ENCODE peak calls at places on chromosome 22, in nine cellular contexts. L is uterus; Q is cardiac fibroblast; I is GM12865; M is activated CD8-positive, alpha-beta T cell treated with anti-CD3 and anti-CD28 coated beads for 36 hours; C is progenitor cell of endocrine pancreas; T is esophagus squamous epithelium; F is GM20000; O is RWPE1. S is an unnamed sample.

GRCh38 chr22:37228106-37229011 is 15.7 kb downstream of the RAC2 start:
- DNase-seq in L (no peak), I (no peak), C (no peak), T (no peak), Q (no peak), O (no peak), F (no peak), M (peak), S (no peak)

GRCh38 chr22:33579448-33580093 is 340.7 kb downstream of the LARGE1 start:
- DNase-seq in C (peak), L (peak), F (peak), I (peak), O (peak), M (peak), T (no peak), Q (peak), S (peak)

GRCh38 chr22:28183078-28183870 is 264.2 kb upstream of the PITPNB start:
- DNase-seq in Q (no peak), T (no peak), L (no peak), F (no peak), I (no peak), C (no peak), O (no peak), M (no peak), S (no peak)

GRCh38 chr22:23862103-23862502 is 4.4 kb downstream of the SLC2A11 start:
- DNase-seq in F (peak), L (no peak), O (no peak), I (peak), T (no peak), C (no peak), M (peak), Q (peak), S (peak)

GRCh38 chr22:23538502-23538860 is 41.6 kb downstream of the IGLL1 start:
- DNase-seq in L (no peak), C (no peak), I (no peak), F (no peak), T (no peak), M (no peak), Q (no peak), O (no peak), S (no peak)

GRCh38 chr22:19789406-19789805 is 28.8 kb downstream of the TBX1 start:
- DNase-seq in L (no peak), M (no peak), O (no peak), T (no peak), F (no peak), C (no peak), Q (no peak), I (no peak), S (no peak)

GRCh38 chr22:23772315-23773246 is at the start of gene MMP11:
- DNase-seq in O (peak), F (peak), L (peak), I (peak), T (no peak), C (peak), M (peak), Q (no peak), S (peak)

GRCh38 chr22:36734171-36735058 is 30.9 kb upstream of the CACNG2 start:
- DNase-seq in M (no peak), L (no peak), I (peak), O (no peak), C (no peak), T (no peak), Q (peak), F (peak), S (peak)

GRCh38 chr22:33819743-33820142 is 100.5 kb downstream of the LARGE1 start:
- DNase-seq in T (no peak), F (no peak), C (no peak), O (no peak), Q (no peak), I (peak), M (no peak), L (no peak), S (no peak)

GRCh38 chr22:36194971-36195370 is 6.6 kb downstream of the APOL4 start:
- DNase-seq in C (peak), T (no peak), I (peak), M (peak), O (no peak), F (peak), Q (peak), L (peak), S (peak)

GRCh38 chr22:43882122-43882767 is 9.6 kb downstream of the PNPLA5 start:
- DNase-seq in M (no peak), O (no peak), Q (no peak), C (no peak), I (no peak), L (no peak), T (no peak), F (no peak), S (no peak)

GRCh38 chr22:45620707-45621106 is 50.9 kb upstream of the ATXN10 start:
- DNase-seq in L (no peak), O (no peak), C (no peak), Q (no peak), I (no peak), T (no peak), F (no peak), M (no peak), S (no peak)

GRCh38 chr22:30675436-30675835 is 7.8 kb upstream of the DUSP18 start:
- DNase-seq in Q (no peak), I (no peak), L (no peak), T (no peak), M (no peak), O (no peak), C (no peak), F (no peak), S (no peak)

GRCh38 chr22:43507235-43507634 is 95.4 kb downstream of the MPPED1 start:
- DNase-seq in L (no peak), T (no peak), F (no peak), O (no peak), M (no peak), Q (no peak), C (no peak), I (no peak), S (no peak)

GRCh38 chr22:46619830-46620501 is at the start of gene GRAMD4:
- DNase-seq in F (no peak), I (no peak), O (no peak), M (no peak), L (no peak), C (no peak), T (no peak), Q (no peak), S (no peak)

GRCh38 chr22:48254311-48254873 is 1491.9 kb downstream of the TBC1D22A start:
- DNase-seq in L (no peak), T (no peak), M (no peak), O (no peak), C (no peak), I (no peak), F (no peak), Q (no peak), S (no peak)

GRCh38 chr22:36562261-36562835 is 33.4 kb upstream of the EIF3D start:
- DNase-seq in T (no peak), C (no peak), O (peak), I (no peak), L (no peak), F (no peak), M (no peak), Q (peak), S (no peak)

GRCh38 chr22:40597541-40598453 is 38.7 kb downstream of the MRTFA start:
- DNase-seq in C (no peak), O (peak), M (no peak), T (no peak), F (no peak), Q (peak), I (no peak), L (no peak), S (no peak)

GRCh38 chr22:22348815-22349454 is 104.3 kb downstream of the VPREB1 start:
- DNase-seq in C (no peak), M (no peak), Q (no peak), O (no peak), I (no peak), T (no peak), F (no peak), L (no peak), S (no peak)

GRCh38 chr22:22346401-22347107 is 102.0 kb downstream of the VPREB1 start:
- DNase-seq in I (no peak), C (no peak), F (no peak), T (no peak), O (no peak), L (no peak), M (no peak), Q (no peak), S (no peak)

GRCh38 chr22:22349455-22349836 is 104.9 kb downstream of the VPREB1 start:
- DNase-seq in O (no peak), Q (no peak), I (no peak), L (no peak), T (no peak), C (no peak), F (no peak), M (no peak), S (no peak)

GRCh38 chr22:22345781-22346180 is 101.2 kb downstream of the VPREB1 start:
- DNase-seq in Q (no peak), I (no peak), O (no peak), C (no peak), T (no peak), L (no peak), M (no peak), F (no peak), S (no peak)

GRCh38 chr22:22348127-22348814 is 103.7 kb downstream of the VPREB1 start:
- DNase-seq in T (no peak), I (peak), F (no peak), C (no peak), M (no peak), O (no peak), L (no peak), Q (peak), S (no peak)
- TF ChIP-seq CTCF in T (no peak), I (peak), F (no peak), C (peak), M (no peak), O (no peak), L (no peak), Q (no peak), S (peak)

GRCh38 chr22:26512149-26512793 is at the start of gene TFIP11:
- DNase-seq in T (peak), F (peak), L (peak), C (peak), I (peak), M (peak), O (peak), Q (peak), S (peak)
- TF ChIP-seq CTCF in T (no peak), F (no peak), L (peak), C (peak), I (no peak), M (no peak), O (no peak), Q (no peak), S (no peak)

DNA sequence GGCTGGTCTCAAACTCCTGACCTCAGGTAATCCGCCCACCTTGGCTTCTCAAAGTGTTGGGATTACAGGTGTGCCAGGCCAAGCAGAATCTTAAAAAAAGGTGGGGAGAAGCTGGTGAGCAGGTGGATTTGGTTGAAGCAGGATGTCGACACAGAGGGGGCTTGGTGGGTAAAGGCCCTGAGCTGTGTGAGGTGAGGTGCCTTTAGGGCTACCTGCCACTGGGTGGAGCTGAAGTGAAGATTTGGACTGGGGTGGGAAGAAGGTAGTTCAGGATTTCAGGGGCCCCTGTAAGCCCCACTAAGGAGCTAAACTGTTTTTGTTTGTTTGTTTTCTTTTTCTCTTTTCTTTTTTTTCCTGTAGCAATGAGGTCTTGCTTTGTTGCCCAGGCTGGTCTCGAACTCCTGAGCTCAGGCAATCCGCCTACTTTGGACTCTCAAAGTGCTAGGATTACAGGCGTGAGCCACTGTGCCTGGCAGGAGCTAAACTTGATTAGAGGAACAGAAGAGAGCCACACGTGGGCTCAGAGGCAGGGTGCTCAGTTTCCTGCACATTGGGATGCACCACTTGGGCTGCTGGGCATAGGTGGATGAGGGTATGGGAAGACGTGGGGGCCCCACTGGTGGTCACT is 6.0 kb downstream of the P2RX6 start:
- DNase-seq in Q (peak), I (peak), F (peak), C (no peak), M (peak), T (no peak), L (no peak), O (no peak), S (peak)
- TF ChIP-seq CTCF in Q (peak), I (peak), F (peak), C (peak), M (peak), T (peak), L (no peak), O (peak), S (peak)

GRCh38 chr22:39529487-39529851 is 3.1 kb downstream of the RPS19BP1 start:
- DNase-seq in M (no peak), O (no peak), L (no peak), I (no peak), C (no peak), T (no peak), Q (no peak), F (no peak), S (no peak)

GRCh38 chr22:39532215-39533071 is at the start of gene RPS19BP1:
- DNase-seq in T (peak), Q (peak), C (peak), I (peak), L (peak), O (peak), M (peak), F (peak), S (peak)

GRCh38 chr22:39528681-39529486 is 3.7 kb downstream of the RPS19BP1 start:
- DNase-seq in T (peak), F (peak), I (peak), L (peak), O (peak), C (peak), Q (peak), M (peak), S (peak)

GRCh38 chr22:39530136-39530535 is 2.4 kb downstream of the RPS19BP1 start:
- DNase-seq in Q (no peak), M (no peak), O (no peak), C (no peak), I (no peak), F (no peak), T (no peak), L (no peak), S (no peak)

GRCh38 chr22:39530692-39531331 is 1.7 kb downstream of the RPS19BP1 start:
- DNase-seq in C (no peak), O (peak), F (no peak), T (no peak), I (peak), M (peak), Q (peak), L (no peak), S (no peak)
- TF ChIP-seq CTCF in C (peak), O (peak), F (peak), T (no peak), I (peak), M (peak), Q (peak), L (no peak), S (no peak)

GRCh38 chr22:49730656-49731055 is 97.0 kb downstream of the BRD1 start:
- DNase-seq in Q (no peak), F (no peak), M (no peak), I (no peak), L (no peak), O (no peak), C (no peak), T (no peak), S (no peak)
- TF ChIP-seq CTCF in Q (no peak), F (no peak), M (no peak), I (no peak), L (no peak), O (no peak), C (no peak), T (no peak), S (no peak)

GRCh38 chr22:42217752-42218280 is 52.6 kb downstream of the TCF20 start:
- DNase-seq in T (no peak), I (no peak), L (no peak), F (no peak), M (no peak), O (no peak), C (no peak), Q (no peak), S (no peak)

GRCh38 chr22:42217019-42217751 is 53.3 kb downstream of the TCF20 start:
- DNase-seq in O (no peak), M (peak), T (no peak), C (no peak), F (peak), L (no peak), I (peak), Q (no peak), S (peak)

GRCh38 chr22:42214625-42215415 is 55.6 kb downstream of the TCF20 start:
- DNase-seq in O (no peak), L (peak), F (no peak), I (no peak), M (no peak), C (no peak), Q (no peak), T (no peak), S (no peak)
- TF ChIP-seq CTCF in O (no peak), L (no peak), F (no peak), I (no peak), M (no peak), C (no peak), Q (no peak), T (no peak), S (no peak)

DNA sequence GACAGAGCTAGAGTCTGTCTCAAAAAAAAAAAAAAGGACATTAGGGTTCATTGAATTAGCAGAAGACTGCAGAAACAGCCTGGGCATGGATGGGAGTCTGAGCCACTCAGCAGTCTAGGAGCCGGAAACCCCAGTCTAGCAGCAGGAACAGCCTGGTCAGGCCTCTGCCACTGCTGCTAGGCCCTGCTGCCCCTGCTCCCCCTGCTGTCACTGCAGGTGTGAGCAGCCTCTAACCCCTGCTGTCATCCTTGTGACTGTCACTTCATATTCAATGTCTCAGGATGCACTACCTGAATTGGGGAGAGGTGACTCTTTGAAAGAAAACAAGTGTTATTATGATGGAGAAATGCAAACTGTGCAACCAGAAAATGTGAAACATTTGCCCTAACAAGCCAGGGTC is 7.0 kb upstream of the DDX17 start:
- DNase-seq in Q (no peak), C (no peak), I (peak), F (peak), O (no peak), T (no peak), L (no peak), M (peak), S (peak)
- TF ChIP-seq CTCF in Q (no peak), C (peak), I (peak), F (peak), O (no peak), T (no peak), L (no peak), M (peak), S (peak)

DNA sequence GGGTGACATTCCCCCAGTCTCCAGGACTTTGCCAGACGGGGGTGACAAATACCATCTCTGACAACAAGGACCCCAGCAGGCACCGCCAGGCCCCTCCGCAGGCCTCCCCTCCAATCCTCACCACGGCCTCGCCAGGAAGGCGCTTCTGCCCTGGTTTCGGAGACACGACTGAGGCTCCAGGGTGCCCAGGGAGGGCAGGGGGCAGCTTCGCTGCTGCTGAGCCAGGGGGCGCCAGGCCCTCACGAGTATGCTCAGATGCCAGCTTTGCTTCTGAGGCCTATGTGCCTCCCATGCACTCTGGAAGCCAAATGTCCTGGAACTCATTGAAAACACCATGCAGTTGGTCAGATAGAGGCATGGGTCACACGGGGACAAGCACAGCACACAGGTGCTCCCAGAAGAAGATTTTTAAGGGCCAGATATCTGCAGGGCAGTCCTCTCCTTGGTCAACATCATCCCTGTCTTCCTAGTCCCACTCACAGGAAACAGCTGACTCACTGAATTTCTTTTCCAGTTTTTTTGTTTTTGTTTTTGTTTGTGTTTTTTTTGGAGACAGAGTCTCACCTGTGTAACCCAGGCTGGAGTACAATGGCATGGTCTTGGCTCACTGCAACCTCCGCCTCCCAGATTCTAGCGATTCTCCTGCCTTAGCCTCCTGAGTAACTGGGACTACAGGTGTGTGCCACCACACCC is 19.9 kb downstream of the BID start:
- DNase-seq in O (no peak), F (no peak), M (peak), Q (no peak), L (no peak), T (no peak), C (no peak), I (peak), S (no peak)
- TF ChIP-seq CTCF in O (no peak), F (no peak), M (peak), Q (peak), L (no peak), T (no peak), C (no peak), I (peak), S (peak)